ENCODE peak calls at places on chromosome 10, in eight cellular contexts. H is astrocyte of the spinal cord; I is prostate gland; K is left ventricle myocardium inferior; Z is psoas muscle; D is CD8-positive, alpha-beta T cell; P is AG04450; T is PC-3. N is an unnamed sample.

GRCh38 chr10:50604049-50604640 is 19.6 kb downstream of the SGMS1 start:
- DNase-seq in H (no peak), I (no peak), K (no peak), Z (no peak), D (no peak), P (no peak), T (peak; percentile 64), N (no peak)

GRCh38 chr10:28674782-28675181 is 2.5 kb upstream of the BAMBI start:
- DNase-seq in H (no peak), I (no peak), K (no peak), Z (no peak), D (no peak), P (no peak), T (no peak), N (no peak)

GRCh38 chr10:97648557-97649404 is 8.3 kb downstream of the PI4K2A start:
- DNase-seq in H (peak; percentile 89), I (no peak), K (no peak), Z (no peak), D (peak; percentile 18), P (peak; percentile 59), T (peak; percentile 91), N (no peak)

GRCh38 chr10:5325076-5325475 is 39.7 kb upstream of the UCN3 start:
- DNase-seq in H (no peak), I (no peak), K (no peak), Z (no peak), D (no peak), P (no peak), T (no peak), N (no peak)

GRCh38 chr10:110356628-110357245 is 52.0 kb upstream of the SMNDC1 start:
- DNase-seq in H (peak; percentile 86), I (peak; percentile 10), K (no peak), Z (no peak), D (peak; percentile 18), P (peak; percentile 39), T (peak; percentile 79), N (no peak)

GRCh38 chr10:104076743-104077160 is 8.9 kb downstream of the COL17A1 start:
- DNase-seq in H (peak; percentile 62), I (peak; percentile 36), K (peak; percentile 53), Z (peak; percentile 28), D (no peak), P (no peak), T (peak; percentile 12), N (peak; percentile 7)

GRCh38 chr10:113047963-113048781 is 98.1 kb downstream of the TCF7L2 start:
- DNase-seq in H (peak; percentile 50), I (no peak), K (no peak), Z (no peak), D (no peak), P (no peak), T (no peak), N (no peak)

GRCh38 chr10:48242160-48242904 is 32.2 kb downstream of the FRMPD2 start:
- DNase-seq in H (no peak), I (no peak), K (no peak), Z (no peak), D (no peak), P (no peak), T (no peak), N (no peak)

GRCh38 chr10:67767245-67767644 is 70.7 kb downstream of the DNAJC12 start:
- DNase-seq in H (no peak), I (no peak), K (no peak), Z (no peak), D (no peak), P (no peak), T (no peak), N (no peak)

GRCh38 chr10:129953541-129954031 is 10.5 kb downstream of the EBF3 start:
- DNase-seq in H (no peak), I (no peak), K (no peak), Z (no peak), D (no peak), P (no peak), T (no peak), N (no peak)

GRCh38 chr10:80057171-80057570 is 21.3 kb upstream of the TMEM254 start:
- DNase-seq in H (no peak), I (no peak), K (no peak), Z (no peak), D (no peak), P (no peak), T (no peak), N (no peak)

GRCh38 chr10:113426181-113426837 is 126.5 kb upstream of the HABP2 start:
- DNase-seq in H (no peak), I (no peak), K (no peak), Z (no peak), D (no peak), P (no peak), T (no peak), N (no peak)

GRCh38 chr10:84825330-84825729 is 496.9 kb downstream of the CCSER2 start:
- DNase-seq in H (peak; percentile 88), I (no peak), K (peak; percentile 22), Z (no peak), D (no peak), P (no peak), T (no peak), N (no peak)

GRCh38 chr10:96585726-96586418 is 940 bp downstream of the TM9SF3 start:
- DNase-seq in H (no peak), I (peak; percentile 51), K (no peak), Z (no peak), D (no peak), P (no peak), T (peak; percentile 6), N (no peak)

GRCh38 chr10:96587255-96588059 is 645 bp upstream of the TM9SF3 start:
- DNase-seq in H (peak; percentile 84), I (peak; percentile 48), K (no peak), Z (peak; percentile 86), D (peak; percentile 41), P (peak; percentile 68), T (peak; percentile 68), N (no peak)

GRCh38 chr10:96588060-96588554 is 1.3 kb upstream of the TM9SF3 start:
- DNase-seq in H (no peak), I (no peak), K (no peak), Z (no peak), D (no peak), P (no peak), T (no peak), N (no peak)

GRCh38 chr10:96584474-96584873 is 2.3 kb downstream of the TM9SF3 start:
- DNase-seq in H (no peak), I (no peak), K (no peak), Z (no peak), D (no peak), P (no peak), T (no peak), N (no peak)

GRCh38 chr10:96586419-96587254 is at the start of gene TM9SF3:
- DNase-seq in H (peak; percentile 86), I (peak; percentile 93), K (peak; percentile 97), Z (peak; percentile 96), D (peak; percentile 89), P (peak; percentile 32), T (peak; percentile 84), N (no peak)
- TF ChIP-seq CTCF in H (no peak), I (no peak), K (no peak), Z (no peak), D (no peak), P (no peak), T (no peak), N (no peak)

GRCh38 chr10:78402636-78403035 is 369.0 kb downstream of the RPS24 start:
- DNase-seq in H (no peak), I (no peak), K (no peak), Z (no peak), D (no peak), P (no peak), T (no peak), N (no peak)
- H3K4me3 ChIP-seq in H (no peak overlapping the region), I (no peak overlapping the region), K (no peak overlapping the region), Z (no peak overlapping the region), D (no peak overlapping the region), P (no peak overlapping the region), T (no peak overlapping the region), N (no peak overlapping the region)

DNA sequence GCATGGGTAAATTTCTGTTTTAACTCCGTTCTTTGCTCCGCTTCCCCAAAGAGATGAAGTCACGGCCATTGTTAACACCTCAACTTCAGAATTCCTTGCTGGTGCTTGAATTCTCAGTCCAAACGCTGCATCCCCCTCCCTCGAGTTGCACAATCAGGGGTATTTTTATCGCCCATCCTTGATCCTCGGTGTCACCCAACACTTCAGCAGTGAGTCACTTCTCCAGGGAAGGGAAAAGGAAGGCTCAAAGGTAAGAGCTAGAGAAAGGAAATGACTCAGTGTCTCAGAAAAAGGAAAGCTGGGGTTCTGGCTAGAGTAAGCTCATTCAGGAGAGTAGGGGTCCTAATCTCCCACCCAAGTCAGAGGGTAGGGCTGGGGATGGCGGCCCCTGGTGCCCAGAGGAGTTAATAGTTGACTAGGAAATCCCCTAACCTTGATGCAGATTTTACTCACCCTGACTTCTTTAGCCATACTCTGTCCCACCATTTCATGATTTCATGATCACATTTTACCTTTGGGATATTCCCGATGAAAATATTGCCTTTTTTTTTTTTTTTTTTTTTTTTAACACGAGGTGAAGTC is 39.8 kb upstream of the TRIM8 start:
- DNase-seq in H (peak; percentile 72), I (no peak), K (no peak), Z (no peak), D (no peak), P (peak; percentile 52), T (peak; percentile 82), N (no peak)
- TF ChIP-seq CTCF in H (no peak), I (no peak), K (no peak), Z (no peak), D (no peak), P (no peak), T (no peak), N (no peak)

GRCh38 chr10:100828744-100829102 is 83.3 kb downstream of the PAX2 start:
- DNase-seq in H (no peak), I (no peak), K (no peak), Z (no peak), D (peak; percentile 13), P (no peak), T (no peak), N (no peak)

GRCh38 chr10:100827819-100828743 is 82.7 kb downstream of the PAX2 start:
- DNase-seq in H (no peak), I (peak; percentile 15), K (peak; percentile 26), Z (peak; percentile 42), D (no peak), P (no peak), T (peak; percentile 30), N (no peak)

GRCh38 chr10:100829933-100830727 is 82.6 kb upstream of the SLF2 start:
- DNase-seq in H (no peak), I (no peak), K (no peak), Z (no peak), D (no peak), P (no peak), T (no peak), N (no peak)

GRCh38 chr10:100830728-100831110 is 82.0 kb upstream of the SLF2 start:
- DNase-seq in H (no peak), I (no peak), K (no peak), Z (no peak), D (no peak), P (no peak), T (no peak), N (no peak)

DNA sequence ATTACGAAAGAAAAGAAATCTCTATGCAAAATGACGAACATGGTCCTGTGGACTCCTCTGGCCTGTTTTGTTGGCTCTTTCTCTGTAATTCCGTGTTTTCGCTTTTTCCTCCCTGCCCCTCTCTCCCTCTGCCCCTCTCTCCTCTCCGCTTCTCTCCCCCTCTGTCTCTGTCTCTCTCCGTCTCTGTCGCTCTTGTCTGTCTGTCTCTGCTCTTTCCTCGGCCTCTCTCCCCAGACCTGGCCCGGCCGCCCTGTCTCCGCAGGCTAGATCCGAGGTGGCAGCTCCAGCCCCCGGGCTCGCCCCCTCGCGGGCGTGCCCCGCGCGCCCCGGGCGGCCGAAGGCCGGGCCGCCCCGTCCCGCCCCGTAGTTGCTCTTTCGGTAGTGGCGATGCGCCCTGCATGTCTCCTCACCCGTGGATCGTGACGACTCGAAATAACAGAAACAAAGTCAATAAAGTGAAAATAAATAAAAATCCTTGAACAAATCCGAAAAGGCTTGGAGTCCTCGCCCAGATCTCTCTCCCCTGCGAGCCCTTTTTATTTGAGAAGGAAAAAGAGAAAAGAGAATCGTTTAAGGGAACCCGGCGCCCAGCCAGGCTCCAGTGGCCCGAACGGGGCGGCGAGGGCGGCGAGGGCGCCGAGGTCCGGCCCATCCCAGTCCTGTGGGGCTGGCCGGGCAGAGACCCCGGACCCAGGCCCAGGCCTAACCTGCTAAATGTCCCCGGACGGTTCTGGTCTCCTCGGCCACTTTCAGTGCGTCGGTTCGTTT is 83.5 kb upstream of the SLF2 start:
- DNase-seq in H (no peak), I (no peak), K (no peak), Z (no peak), D (no peak), P (no peak), T (peak; percentile 1), N (no peak)
- H3K4me3 ChIP-seq in H (no peak overlapping the region), I (peak overlapping the region; percentile 2), K (peak overlapping the region; percentile 58), Z (peak overlapping the region; percentile 58), D (peak overlapping the region; percentile 52), P (peak overlapping the region; percentile 13), T (peak overlapping the region; percentile 65), N (no peak overlapping the region)

N was measured in LNCaP clone FGC.